ENCODE peak calls at places on chromosome 2, in four cellular contexts. L is NT2/D1; I is effector CD4-positive, alpha-beta T cell; E is GM20000. C is an unnamed sample.

GRCh38 chr2:177314722-177315264 is 50.3 kb upstream of the NFE2L2 start:
- DNase-seq in E (no peak), I (no peak), L (no peak), C (no peak)

GRCh38 chr2:88091943-88092342 is 24.3 kb downstream of the SMYD1 start:
- DNase-seq in I (no peak), L (no peak), E (no peak), C (no peak)

GRCh38 chr2:117360586-117360985 is 453.9 kb upstream of the DDX18 start:
- DNase-seq in L (no peak), E (no peak), I (no peak), C (no peak)

GRCh38 chr2:81767173-81767720 is 1462.7 kb upstream of the LRRTM1 start:
- DNase-seq in E (no peak), L (no peak), I (no peak), C (no peak)

GRCh38 chr2:101790856-101791255 is 93.3 kb downstream of the MAP4K4 start:
- DNase-seq in E (no peak), I (no peak), L (no peak), C (no peak)

GRCh38 chr2:71548589-71549485 is 95.5 kb downstream of the DYSF start:
- DNase-seq in E (peak), I (peak), L (peak), C (no peak)

GRCh38 chr2:75309596-75310290 is 110.4 kb upstream of the TACR1 start:
- DNase-seq in E (no peak), L (no peak), I (no peak), C (no peak)

GRCh38 chr2:223944166-223944703 is 900 bp downstream of the WDFY1 start:
- DNase-seq in I (peak), L (peak), E (peak), C (no peak)

GRCh38 chr2:238520359-238520886 is 93.7 kb downstream of the ASB1 start:
- DNase-seq in I (no peak), L (no peak), E (no peak), C (no peak)

GRCh38 chr2:77008925-77009706 is 513.1 kb downstream of the LRRTM4 start:
- DNase-seq in I (no peak), L (peak), E (no peak), C (no peak)

GRCh38 chr2:36456227-36456788 is 100.7 kb downstream of the CRIM1 start:
- DNase-seq in L (no peak), E (no peak), I (no peak), C (no peak)

GRCh38 chr2:18299423-18300212 is 260.8 kb downstream of the RDH14 start:
- DNase-seq in E (no peak), I (no peak), L (peak), C (peak)

GRCh38 chr2:230416061-230416721 is at the start of gene SP100:
- DNase-seq in I (peak), L (no peak), E (peak), C (no peak)

GRCh38 chr2:31980674-31981356 is 30.0 kb downstream of the MEMO1 start:
- DNase-seq in L (peak), I (no peak), E (peak), C (peak)

GRCh38 chr2:37631698-37632097 is 39.7 kb downstream of the CDC42EP3 start:
- DNase-seq in I (no peak), L (no peak), E (no peak), C (no peak)

GRCh38 chr2:179460530-179460929 is 195.9 kb upstream of the SESTD1 start:
- DNase-seq in E (no peak), I (no peak), L (no peak), C (no peak)

GRCh38 chr2:25362564-25363145 is 20.9 kb upstream of the DNMT3A start:
- DNase-seq in L (no peak), E (peak), I (peak), C (no peak)

GRCh38 chr2:111975053-111975552 is 76.7 kb downstream of the MERTK start:
- DNase-seq in I (no peak), E (no peak), L (no peak), C (no peak)

GRCh38 chr2:58890865-58891525 is 649.9 kb upstream of the FANCL start:
- DNase-seq in I (no peak), L (no peak), E (no peak), C (no peak)

GRCh38 chr2:119702918-119703401 is 24.0 kb downstream of the TMEM177 start:
- DNase-seq in L (peak), E (peak), I (peak), C (no peak)

GRCh38 chr2:30208453-30208852 is 22.9 kb upstream of the LBH start:
- DNase-seq in I (peak), L (peak), E (peak), C (peak)

GRCh38 chr2:197307933-197308521 is 2.6 kb downstream of the ANKRD44 start:
- DNase-seq in I (no peak), L (no peak), E (peak), C (no peak)

GRCh38 chr2:189719531-189719930 is 43.1 kb downstream of the OSGEPL1 start:
- DNase-seq in E (no peak), L (no peak), I (no peak), C (no peak)

GRCh38 chr2:53455094-53455493 is 312.5 kb upstream of the CHAC2 start:
- DNase-seq in I (no peak), E (no peak), L (no peak), C (no peak)

GRCh38 chr2:117956036-117956791 is 57.7 kb downstream of the CCDC93 start:
- DNase-seq in L (no peak), I (no peak), E (no peak), C (no peak)

GRCh38 chr2:240460781-240461431 is 25.4 kb downstream of the GPC1 start:
- DNase-seq in I (peak), L (no peak), E (no peak), C (no peak)

GRCh38 chr2:205585451-205586045 is 96.8 kb upstream of the NRP2 start:
- DNase-seq in L (no peak), I (no peak), E (no peak), C (no peak)